ENCODE peak calls at places on chromosomes 4 and X, in nine cellular contexts. One of them, this sample, is unnamed.

GRCh38 chr4:180084561-180084960 is 2158.6 kb upstream of the TENM3 start:
- DNase-seq in astrocyte: peak
- DNase-seq in psoas muscle: no peak
- DNase-seq in mammary epithelial cell: no peak
- DNase-seq in body of pancreas: no peak
- DNase-seq in fibroblast of the aortic adventitia: no peak
- DNase-seq in H7: no peak
- DNase-seq in naive thymus-derived CD4-positive, alpha-beta T cell: no peak
- DNase-seq in retinal pigment epithelial cell: no peak
- DNase-seq in this sample: peak

GRCh38 chr4:164293181-164293580 is 460.8 kb upstream of the SMIM31 start:
- DNase-seq in astrocyte: no peak
- DNase-seq in psoas muscle: no peak
- DNase-seq in mammary epithelial cell: no peak
- DNase-seq in body of pancreas: no peak
- DNase-seq in fibroblast of the aortic adventitia: no peak
- DNase-seq in H7: no peak
- DNase-seq in naive thymus-derived CD4-positive, alpha-beta T cell: no peak
- DNase-seq in retinal pigment epithelial cell: no peak
- DNase-seq in this sample: no peak

GRCh38 chr4:1409806-1410425 is 3.7 kb upstream of the NKX1-1 start:
- DNase-seq in astrocyte: no peak
- DNase-seq in psoas muscle: peak
- DNase-seq in mammary epithelial cell: no peak
- DNase-seq in body of pancreas: no peak
- DNase-seq in fibroblast of the aortic adventitia: no peak
- DNase-seq in H7: peak
- DNase-seq in naive thymus-derived CD4-positive, alpha-beta T cell: no peak
- DNase-seq in retinal pigment epithelial cell: no peak
- DNase-seq in this sample: no peak

GRCh38 chr4:115054836-115055235 is 58.6 kb downstream of the NDST4 start:
- DNase-seq in astrocyte: no peak
- DNase-seq in psoas muscle: no peak
- DNase-seq in mammary epithelial cell: no peak
- DNase-seq in body of pancreas: no peak
- DNase-seq in fibroblast of the aortic adventitia: no peak
- DNase-seq in H7: no peak
- DNase-seq in naive thymus-derived CD4-positive, alpha-beta T cell: no peak
- DNase-seq in retinal pigment epithelial cell: no peak
- DNase-seq in this sample: no peak

GRCh38 chr4:53474178-53474577 is 96.7 kb downstream of the FIP1L1 start:
- DNase-seq in astrocyte: no peak
- DNase-seq in psoas muscle: no peak
- DNase-seq in mammary epithelial cell: peak
- DNase-seq in body of pancreas: no peak
- DNase-seq in fibroblast of the aortic adventitia: no peak
- DNase-seq in H7: no peak
- DNase-seq in naive thymus-derived CD4-positive, alpha-beta T cell: no peak
- DNase-seq in retinal pigment epithelial cell: no peak
- DNase-seq in this sample: no peak

GRCh38 chr4:30950737-30951136 is 230.6 kb downstream of the PCDH7 start:
- DNase-seq in astrocyte: no peak
- DNase-seq in psoas muscle: no peak
- DNase-seq in mammary epithelial cell: peak
- DNase-seq in body of pancreas: no peak
- DNase-seq in fibroblast of the aortic adventitia: no peak
- DNase-seq in H7: no peak
- DNase-seq in naive thymus-derived CD4-positive, alpha-beta T cell: no peak
- DNase-seq in retinal pigment epithelial cell: no peak
- DNase-seq in this sample: no peak

GRCh38 chr4:117983541-117984451 is 50.5 kb upstream of the NDST3 start:
- DNase-seq in astrocyte: peak
- DNase-seq in psoas muscle: no peak
- DNase-seq in mammary epithelial cell: peak
- DNase-seq in body of pancreas: no peak
- DNase-seq in fibroblast of the aortic adventitia: no peak
- DNase-seq in H7: no peak
- DNase-seq in naive thymus-derived CD4-positive, alpha-beta T cell: no peak
- DNase-seq in retinal pigment epithelial cell: no peak
- DNase-seq in this sample: no peak

GRCh38 chr4:182978152-182978827 is 61.1 kb upstream of the DCTD start:
- DNase-seq in astrocyte: peak
- DNase-seq in psoas muscle: no peak
- DNase-seq in mammary epithelial cell: peak
- DNase-seq in body of pancreas: no peak
- DNase-seq in fibroblast of the aortic adventitia: peak
- DNase-seq in H7: no peak
- DNase-seq in naive thymus-derived CD4-positive, alpha-beta T cell: no peak
- DNase-seq in retinal pigment epithelial cell: no peak
- DNase-seq in this sample: no peak

GRCh38 chrX:122739770-122740169 is 444.3 kb upstream of the GRIA3 start:
- DNase-seq in astrocyte: no peak
- DNase-seq in psoas muscle: no peak
- DNase-seq in mammary epithelial cell: no peak
- DNase-seq in body of pancreas: no peak
- DNase-seq in fibroblast of the aortic adventitia: no peak
- DNase-seq in H7: peak
- DNase-seq in naive thymus-derived CD4-positive, alpha-beta T cell: no peak
- DNase-seq in retinal pigment epithelial cell: no peak
- DNase-seq in this sample: peak

GRCh38 chrX:39196192-39197102 is 395.2 kb downstream of the MID1IP1 start:
- DNase-seq in astrocyte: peak
- DNase-seq in psoas muscle: no peak
- DNase-seq in mammary epithelial cell: peak
- DNase-seq in body of pancreas: peak
- DNase-seq in fibroblast of the aortic adventitia: peak
- DNase-seq in H7: no peak
- DNase-seq in naive thymus-derived CD4-positive, alpha-beta T cell: no peak
- DNase-seq in retinal pigment epithelial cell: no peak
- DNase-seq in this sample: no peak

GRCh38 chr4:1988327-1988724 is 20.4 kb downstream of the NELFA start:
- DNase-seq in astrocyte: no peak
- DNase-seq in psoas muscle: no peak
- DNase-seq in mammary epithelial cell: no peak
- DNase-seq in body of pancreas: no peak
- DNase-seq in fibroblast of the aortic adventitia: no peak
- DNase-seq in H7: no peak
- DNase-seq in naive thymus-derived CD4-positive, alpha-beta T cell: no peak
- DNase-seq in retinal pigment epithelial cell: no peak
- DNase-seq in this sample: no peak

DNA sequence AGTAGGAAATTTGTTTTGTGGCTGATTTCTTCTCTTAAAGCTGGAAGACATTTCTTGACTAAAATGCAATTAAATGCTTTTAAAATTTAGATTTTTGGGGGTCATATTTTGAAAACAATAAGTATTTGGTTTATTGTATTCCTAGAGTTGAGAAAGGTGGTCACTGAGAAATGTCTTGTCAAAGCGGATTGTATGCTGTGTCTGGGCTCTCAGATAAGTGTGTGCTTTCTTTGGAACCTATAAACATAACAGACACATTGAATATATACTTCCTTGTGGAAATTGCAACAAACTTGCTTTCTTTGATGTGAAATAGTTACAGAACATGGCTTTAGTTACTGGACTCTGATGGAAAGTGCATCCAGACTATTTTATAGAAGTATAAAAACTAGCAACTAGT is 75.4 kb downstream of the AFF1 start:
- DNase-seq in astrocyte: no peak
- DNase-seq in psoas muscle: no peak
- DNase-seq in mammary epithelial cell: no peak
- DNase-seq in body of pancreas: no peak
- DNase-seq in fibroblast of the aortic adventitia: no peak
- DNase-seq in H7: no peak
- DNase-seq in naive thymus-derived CD4-positive, alpha-beta T cell: no peak
- DNase-seq in retinal pigment epithelial cell: no peak
- DNase-seq in this sample: no peak
- H3K4me3 ChIP-seq in astrocyte: no peak
- H3K4me3 ChIP-seq in psoas muscle: peak
- H3K4me3 ChIP-seq in mammary epithelial cell: no peak
- H3K4me3 ChIP-seq in body of pancreas: no peak
- H3K4me3 ChIP-seq in fibroblast of the aortic adventitia: no peak
- H3K4me3 ChIP-seq in H7: no peak
- H3K4me3 ChIP-seq in naive thymus-derived CD4-positive, alpha-beta T cell: no peak
- H3K4me3 ChIP-seq in retinal pigment epithelial cell: no peak
- H3K4me3 ChIP-seq in this sample: no peak

GRCh38 chr4:169976951-169977350 is 49.2 kb downstream of the MFAP3L start:
- DNase-seq in astrocyte: no peak
- DNase-seq in psoas muscle: no peak
- DNase-seq in mammary epithelial cell: no peak
- DNase-seq in body of pancreas: no peak
- DNase-seq in fibroblast of the aortic adventitia: peak
- DNase-seq in H7: no peak
- DNase-seq in naive thymus-derived CD4-positive, alpha-beta T cell: no peak
- DNase-seq in retinal pigment epithelial cell: no peak
- DNase-seq in this sample: no peak

GRCh38 chr4:169971456-169972015 is 54.7 kb downstream of the MFAP3L start:
- DNase-seq in astrocyte: peak
- DNase-seq in psoas muscle: no peak
- DNase-seq in mammary epithelial cell: peak
- DNase-seq in body of pancreas: no peak
- DNase-seq in fibroblast of the aortic adventitia: peak
- DNase-seq in H7: no peak
- DNase-seq in naive thymus-derived CD4-positive, alpha-beta T cell: no peak
- DNase-seq in retinal pigment epithelial cell: peak
- DNase-seq in this sample: no peak

GRCh38 chr4:169975131-169975836 is 50.9 kb downstream of the MFAP3L start:
- DNase-seq in astrocyte: peak
- DNase-seq in psoas muscle: no peak
- DNase-seq in mammary epithelial cell: no peak
- DNase-seq in body of pancreas: no peak
- DNase-seq in fibroblast of the aortic adventitia: no peak
- DNase-seq in H7: no peak
- DNase-seq in naive thymus-derived CD4-positive, alpha-beta T cell: no peak
- DNase-seq in retinal pigment epithelial cell: peak
- DNase-seq in this sample: peak

DNA sequence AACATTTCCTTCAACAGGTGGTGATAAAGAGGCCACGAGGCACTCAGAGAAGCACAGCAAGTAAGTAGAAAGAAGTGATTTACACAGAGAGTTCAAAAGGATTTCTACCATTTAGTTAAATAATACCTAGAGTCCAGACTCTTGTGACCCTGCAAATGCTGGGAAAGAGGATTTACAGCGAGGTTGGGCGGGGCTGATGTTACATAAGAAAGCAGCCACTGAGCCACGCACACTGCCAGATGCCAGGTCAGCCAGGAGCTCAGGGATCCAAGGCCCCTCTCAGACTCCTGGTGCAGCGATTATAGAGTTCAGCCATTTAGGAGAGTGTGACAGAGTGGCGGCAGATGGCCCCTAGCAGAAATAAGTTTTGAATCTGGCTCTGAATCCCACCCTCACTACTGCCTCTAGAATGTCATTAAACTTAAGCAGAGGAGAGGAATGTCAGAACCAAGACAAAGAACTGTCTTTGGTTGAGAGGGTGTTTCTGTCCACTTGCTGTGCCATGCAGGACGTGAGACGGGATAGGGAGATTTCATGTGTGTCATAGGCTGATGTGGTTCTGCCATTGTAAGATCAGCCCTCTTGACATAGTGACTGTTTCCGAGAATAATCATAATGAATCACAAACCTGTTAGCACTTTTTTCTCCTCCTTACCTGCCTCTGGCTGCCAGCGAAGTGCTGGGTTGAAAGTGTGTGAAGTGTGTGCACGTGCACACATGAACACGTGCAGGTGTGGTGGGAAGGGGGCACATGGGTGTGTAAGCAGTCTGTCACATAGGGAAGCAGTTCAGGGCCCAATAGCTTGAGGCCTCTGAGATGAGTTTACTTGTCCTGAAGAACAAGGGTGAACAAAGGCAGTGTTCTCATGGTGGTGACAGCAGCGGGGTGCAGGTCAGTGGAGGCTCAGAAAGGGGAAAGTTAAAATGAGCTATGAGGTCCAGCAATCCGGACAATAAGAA is 50.1 kb downstream of the MFAP3L start:
- DNase-seq in astrocyte: no peak
- DNase-seq in psoas muscle: no peak
- DNase-seq in mammary epithelial cell: peak
- DNase-seq in body of pancreas: no peak
- DNase-seq in fibroblast of the aortic adventitia: no peak
- DNase-seq in H7: no peak
- DNase-seq in naive thymus-derived CD4-positive, alpha-beta T cell: no peak
- DNase-seq in retinal pigment epithelial cell: peak
- DNase-seq in this sample: no peak
- H3K4me3 ChIP-seq in astrocyte: no peak
- H3K4me3 ChIP-seq in psoas muscle: no peak
- H3K4me3 ChIP-seq in mammary epithelial cell: no peak
- H3K4me3 ChIP-seq in body of pancreas: no peak
- H3K4me3 ChIP-seq in fibroblast of the aortic adventitia: no peak
- H3K4me3 ChIP-seq in H7: no peak
- H3K4me3 ChIP-seq in naive thymus-derived CD4-positive, alpha-beta T cell: no peak
- H3K4me3 ChIP-seq in retinal pigment epithelial cell: no peak
- H3K4me3 ChIP-seq in this sample: no peak

DNA sequence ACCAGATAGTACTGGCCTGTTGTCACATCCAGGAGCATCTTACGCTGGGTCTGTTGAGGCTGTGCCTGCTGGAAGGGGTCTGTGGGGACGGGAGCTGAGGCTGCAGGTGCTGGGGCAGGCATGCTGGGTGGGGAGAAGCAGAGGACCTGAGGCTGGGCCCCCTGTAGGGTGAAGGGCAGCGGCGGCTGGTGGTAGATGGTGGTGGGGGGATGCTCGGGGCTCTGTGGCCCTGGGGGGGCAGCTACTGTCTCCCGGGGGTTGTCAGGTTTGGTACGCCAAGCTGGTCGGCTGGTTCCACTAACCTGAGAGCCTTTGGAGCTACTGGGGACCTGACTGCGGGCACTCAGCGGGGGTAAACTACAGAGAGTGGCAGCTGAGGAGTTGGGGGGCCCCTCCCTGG is 7.8 kb downstream of the C4orf54 start:
- DNase-seq in astrocyte: no peak
- DNase-seq in psoas muscle: peak
- DNase-seq in mammary epithelial cell: no peak
- DNase-seq in body of pancreas: no peak
- DNase-seq in fibroblast of the aortic adventitia: no peak
- DNase-seq in H7: peak
- DNase-seq in naive thymus-derived CD4-positive, alpha-beta T cell: no peak
- DNase-seq in retinal pigment epithelial cell: no peak
- DNase-seq in this sample: no peak
- H3K4me3 ChIP-seq in astrocyte: no peak
- H3K4me3 ChIP-seq in psoas muscle: peak
- H3K4me3 ChIP-seq in mammary epithelial cell: no peak
- H3K4me3 ChIP-seq in body of pancreas: no peak
- H3K4me3 ChIP-seq in fibroblast of the aortic adventitia: no peak
- H3K4me3 ChIP-seq in H7: no peak
- H3K4me3 ChIP-seq in naive thymus-derived CD4-positive, alpha-beta T cell: no peak
- H3K4me3 ChIP-seq in retinal pigment epithelial cell: no peak
- H3K4me3 ChIP-seq in this sample: no peak

DNA sequence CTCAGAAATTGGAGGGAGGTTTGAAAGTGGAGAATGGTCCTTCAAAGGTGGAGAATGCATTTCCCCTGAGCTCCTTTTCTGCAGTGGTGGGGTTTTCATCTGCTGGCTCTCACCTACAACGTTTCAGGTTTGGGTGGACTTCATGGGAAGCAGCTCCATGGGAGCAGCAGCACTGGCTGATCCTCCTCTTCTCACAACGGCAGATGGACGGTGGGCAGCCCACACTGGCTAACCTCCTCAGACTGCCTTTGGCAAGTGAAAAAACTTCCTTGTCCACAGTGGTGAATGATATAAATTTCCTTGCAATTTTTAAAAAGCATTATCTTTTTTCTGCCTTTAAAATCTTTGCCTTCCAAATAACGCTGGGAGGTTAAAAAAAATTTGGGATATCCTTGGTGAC is 93.5 kb downstream of the ZNF827 start:
- DNase-seq in astrocyte: no peak
- DNase-seq in psoas muscle: no peak
- DNase-seq in mammary epithelial cell: no peak
- DNase-seq in body of pancreas: no peak
- DNase-seq in fibroblast of the aortic adventitia: no peak
- DNase-seq in H7: no peak
- DNase-seq in naive thymus-derived CD4-positive, alpha-beta T cell: no peak
- DNase-seq in retinal pigment epithelial cell: no peak
- DNase-seq in this sample: no peak
- H3K4me3 ChIP-seq in astrocyte: no peak
- H3K4me3 ChIP-seq in psoas muscle: no peak
- H3K4me3 ChIP-seq in mammary epithelial cell: no peak
- H3K4me3 ChIP-seq in body of pancreas: no peak
- H3K4me3 ChIP-seq in fibroblast of the aortic adventitia: no peak
- H3K4me3 ChIP-seq in H7: no peak
- H3K4me3 ChIP-seq in naive thymus-derived CD4-positive, alpha-beta T cell: no peak
- H3K4me3 ChIP-seq in retinal pigment epithelial cell: no peak
- H3K4me3 ChIP-seq in this sample: no peak